ENCODE peak calls at places on chromosomes 4 and X, in seven cellular contexts. A is A549, H is pancreas, Z is BE2C, K is hepatocyte, S is brain microvascular endothelial cell, U is fibroblast of lung. X is an unnamed sample.

GRCh38 chr4:174702974-174703478 is 126.0 kb downstream of the GLRA3 start:
- DNase-seq in A (no peak), H (no peak), Z (no peak), K (no peak), S (peak), U (no peak), X (no peak)

GRCh38 chrX:19372170-19373033 is 28.7 kb downstream of the PDHA1 start:
- DNase-seq in A (peak), H (no peak), Z (peak), K (peak), S (peak), U (peak), X (peak)

GRCh38 chrX:101217689-101218088 is 1.9 kb upstream of the DRP2 start:
- DNase-seq in A (no peak), H (no peak), Z (no peak), K (no peak), S (no peak), U (no peak), X (no peak)

GRCh38 chr4:93828332-93828829 is at the start of gene ATOH1:
- DNase-seq in A (peak), H (peak), Z (peak), K (peak), S (no peak), U (peak), X (peak)

GRCh38 chr4:20272411-20272872 is 20.7 kb downstream of the SLIT2 start:
- DNase-seq in A (no peak), H (no peak), Z (no peak), K (no peak), S (no peak), U (peak), X (no peak)

GRCh38 chrX:107825698-107826285 is at the start of gene MID2:
- DNase-seq in A (peak), H (peak), Z (peak), K (peak), S (no peak), U (peak), X (peak)

GRCh38 chrX:38275615-38276014 is 51.7 kb downstream of the RPGR start:
- DNase-seq in A (peak), H (no peak), Z (no peak), K (peak), S (peak), U (peak), X (peak)

GRCh38 chr4:166827653-166828052 is 406.6 kb downstream of the SPOCK3 start:
- DNase-seq in A (no peak), H (no peak), Z (no peak), K (no peak), S (no peak), U (no peak), X (no peak)

GRCh38 chr4:90328558-90328957 is 201.4 kb downstream of the CCSER1 start:
- DNase-seq in A (no peak), H (no peak), Z (peak), K (peak), S (no peak), U (peak), X (peak)

DNA sequence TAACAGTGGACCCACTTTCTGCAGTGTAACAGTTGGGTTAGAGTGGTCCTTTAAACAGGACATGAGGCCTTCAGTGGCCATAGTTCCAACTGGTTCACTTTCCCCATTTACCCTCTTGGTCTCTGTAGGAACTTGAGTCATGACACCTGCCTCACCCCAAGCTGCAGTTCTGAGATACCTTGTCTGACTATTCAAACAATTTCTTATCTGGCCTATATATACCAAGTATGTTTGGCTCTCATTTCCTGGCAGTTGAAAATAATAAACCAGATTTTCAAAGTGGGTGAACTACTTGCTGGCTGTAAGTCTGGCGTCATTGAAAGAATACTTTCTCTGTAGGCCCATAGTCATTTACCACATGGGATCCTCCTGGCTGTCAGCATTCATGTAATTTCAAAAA is 228.8 kb downstream of the SHROOM3 start:
- DNase-seq in A (no peak), H (no peak), Z (no peak), K (peak), S (no peak), U (no peak), X (no peak)
- TF ChIP-seq CTCF in A (no peak), H (no peak), Z (no peak), K (no peak), S (no peak), U (no peak), X (no peak)

GRCh38 chr4:26238426-26238781 is 82.4 kb upstream of the RBPJ start:
- DNase-seq in A (no peak), H (no peak), Z (no peak), K (peak), S (no peak), U (no peak), X (no peak)

GRCh38 chr4:26239796-26240195 is 81.0 kb upstream of the RBPJ start:
- DNase-seq in A (no peak), H (no peak), Z (no peak), K (no peak), S (no peak), U (no peak), X (peak)

GRCh38 chr4:26242451-26242850 is 78.4 kb upstream of the RBPJ start:
- DNase-seq in A (no peak), H (no peak), Z (no peak), K (no peak), S (no peak), U (no peak), X (peak)

GRCh38 chr4:26237916-26238315 is 82.9 kb upstream of the RBPJ start:
- DNase-seq in A (no peak), H (no peak), Z (no peak), K (no peak), S (no peak), U (no peak), X (no peak)

GRCh38 chr4:26238782-26239647 is 81.8 kb upstream of the RBPJ start:
- DNase-seq in A (no peak), H (no peak), Z (no peak), K (peak), S (peak), U (peak), X (peak)
- H3K4me3 ChIP-seq in A (no peak), H (no peak), Z (no peak), K (no peak), S (peak), U (no peak), X (no peak)

DNA sequence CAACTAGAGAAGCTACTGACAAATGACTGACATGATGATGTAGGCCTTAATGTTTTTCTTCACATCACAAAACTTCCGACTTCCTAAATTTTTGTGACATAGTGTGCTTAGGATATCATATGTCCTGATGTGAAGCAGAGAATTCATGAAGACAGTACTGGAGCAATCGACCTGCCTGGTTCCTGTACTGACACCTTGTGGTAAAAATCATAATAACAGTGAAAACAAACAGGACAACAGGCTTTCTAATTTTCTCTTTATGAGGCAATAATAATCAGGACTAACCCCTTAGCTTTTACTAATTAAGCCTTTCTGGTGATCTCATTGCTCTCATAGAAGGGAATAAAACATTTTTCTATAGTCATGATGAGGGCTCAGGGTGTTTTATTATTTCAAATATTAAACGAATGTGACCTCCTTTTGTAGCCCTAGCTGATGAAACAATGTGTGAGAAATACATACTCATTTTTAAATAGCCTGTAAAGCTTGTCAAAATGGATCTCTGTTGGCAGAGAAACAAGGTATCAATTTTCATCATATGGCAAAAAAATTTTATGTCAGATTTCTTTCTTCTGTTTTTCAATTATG is 158.4 kb downstream of the TENT5D start:
- DNase-seq in A (no peak), H (no peak), Z (no peak), K (peak), S (no peak), U (peak), X (no peak)
- TF ChIP-seq CTCF in A (peak), H (peak), Z (peak), K (peak), S (peak), U (no peak), X (peak)

GRCh38 chr4:72418458-72418857 is 150.6 kb downstream of the ADAMTS3 start:
- DNase-seq in A (no peak), H (no peak), Z (peak), K (peak), S (peak), U (peak), X (peak)
- H3K4me3 ChIP-seq in A (no peak), H (no peak), Z (no peak), K (no peak), S (no peak), U (no peak), X (no peak)